ENCODE peak calls at places on chromosomes 16 and 17, in nine cellular contexts. F is neural progenitor cell; R is effector memory CD4-positive, alpha-beta T cell; U is stomach; V is CD8-positive, alpha-beta T cell; L is heart left ventricle; H is IMR-90; Q is PC-3; I is left ventricle myocardium inferior. B is an unnamed sample.

GRCh38 chr16:16008666-16009065 is 59.2 kb downstream of the ABCC1 start:
- DNase-seq in L (no peak), R (no peak), V (no peak), H (no peak), F (no peak), U (no peak), Q (no peak), I (no peak), B (no peak)

GRCh38 chr17:34519286-34519685 is 60.1 kb upstream of the TMEM132E start:
- DNase-seq in U (no peak), F (peak; percentile 86), L (no peak), Q (no peak), H (no peak), I (no peak), R (no peak), V (no peak), B (no peak)

GRCh38 chr16:84117482-84117843 is 721 bp upstream of the MBTPS1 start:
- DNase-seq in R (no peak), V (no peak), L (no peak), H (peak; percentile 31), F (peak; percentile 58), U (no peak), Q (peak; percentile 7), I (no peak), B (no peak)

GRCh38 chr17:8776861-8777260 is 18.5 kb upstream of the SPDYE4 start:
- DNase-seq in R (no peak), L (no peak), H (no peak), I (no peak), Q (no peak), U (no peak), V (no peak), F (no peak), B (no peak)

GRCh38 chr16:23140082-23140481 is 9.2 kb downstream of the USP31 start:
- DNase-seq in V (no peak), H (no peak), Q (no peak), R (no peak), L (no peak), F (no peak), I (no peak), U (no peak), B (no peak)

GRCh38 chr17:71500761-71501555 is 619.9 kb upstream of the SOX9 start:
- DNase-seq in V (no peak), Q (peak; percentile 11), L (no peak), H (no peak), R (no peak), U (no peak), F (no peak), I (no peak), B (no peak)

GRCh38 chr17:30570191-30570590 is 93.0 kb downstream of the GOSR1 start:
- DNase-seq in F (no peak), V (no peak), I (no peak), H (no peak), R (no peak), L (no peak), Q (no peak), U (no peak), B (no peak)

GRCh38 chr17:55086635-55087058 is 118.1 kb downstream of the STXBP4 start:
- DNase-seq in F (no peak), L (no peak), R (no peak), V (no peak), I (no peak), Q (peak; percentile 91), U (no peak), H (peak; percentile 90), B (no peak)

GRCh38 chr16:3152022-3152272 is 17.1 kb downstream of the ZNF213 start:
- DNase-seq in Q (no peak), H (no peak), U (no peak), I (no peak), V (no peak), F (no peak), R (no peak), L (no peak), B (no peak)

GRCh38 chr16:56861756-56862155 is 3.3 kb upstream of the SLC12A3 start:
- DNase-seq in V (no peak), F (no peak), H (no peak), I (no peak), U (no peak), R (no peak), L (no peak), Q (no peak), B (no peak)

GRCh38 chr16:56858375-56858774 is 6.6 kb upstream of the SLC12A3 start:
- DNase-seq in H (no peak), I (no peak), L (no peak), R (no peak), Q (no peak), U (no peak), F (no peak), V (no peak), B (no peak)

GRCh38 chr16:56861092-56861610 is 3.9 kb upstream of the SLC12A3 start:
- DNase-seq in I (no peak), L (no peak), Q (no peak), V (no peak), R (no peak), U (no peak), H (no peak), F (peak; percentile 68), B (no peak)

GRCh38 chr16:56859636-56860035 is 5.4 kb upstream of the SLC12A3 start:
- DNase-seq in Q (no peak), U (no peak), L (no peak), F (no peak), V (no peak), I (no peak), R (no peak), H (no peak), B (no peak)

DNA sequence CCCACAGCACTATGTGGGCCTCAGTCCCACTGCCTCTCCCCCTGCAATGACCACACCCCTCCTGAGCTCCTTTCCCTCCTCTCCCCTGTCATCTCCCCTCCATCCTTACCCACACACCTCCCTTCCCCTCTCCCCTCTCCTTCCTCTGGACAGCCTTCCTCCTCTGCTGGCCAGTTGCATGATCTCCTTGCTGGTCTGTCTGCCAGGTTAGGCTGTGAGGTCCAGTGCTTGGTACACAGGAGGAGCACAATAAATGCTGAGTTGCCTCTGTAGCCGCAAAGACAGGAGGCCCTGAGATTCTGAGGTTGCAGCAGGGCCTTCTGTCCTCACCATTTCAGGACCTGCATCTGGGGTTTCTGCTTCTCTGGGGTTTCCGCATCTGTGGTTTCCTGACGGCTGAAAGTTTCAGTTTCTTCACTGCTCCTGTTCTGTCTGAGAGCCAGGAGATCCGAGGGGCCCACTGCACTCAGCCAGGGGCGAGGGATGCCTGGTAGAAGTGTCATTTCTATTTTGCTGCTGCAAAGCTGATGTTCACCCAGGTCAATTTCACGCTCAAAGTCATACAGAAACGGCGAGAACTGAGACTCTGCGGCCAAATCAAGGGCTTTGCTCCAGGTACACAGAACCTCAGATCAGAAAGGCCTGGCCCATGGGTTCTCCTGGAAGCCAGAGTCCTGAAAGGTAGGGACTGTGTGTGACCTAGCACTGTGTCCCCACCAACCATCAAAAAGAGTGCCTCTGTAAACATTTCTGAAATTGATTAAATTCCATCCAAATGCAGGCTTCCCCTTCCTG is 4.6 kb upstream of the SLC12A3 start:
- DNase-seq in L (no peak), R (no peak), V (peak; percentile 30), Q (no peak), F (no peak), I (no peak), H (no peak), U (no peak), B (no peak)
- H3K4me1 ChIP-seq in L (no peaks in the 10 kb centered on the region), R (peaks cover 27% of the 10 kb centered on the region), V (peaks cover 43% of the 10 kb centered on the region), Q (no peaks in the 10 kb centered on the region), F (peaks cover 23% of the 10 kb centered on the region), I (no peaks in the 10 kb centered on the region), H (no peaks in the 10 kb centered on the region), U (no peaks in the 10 kb centered on the region), B (no peaks in the 10 kb centered on the region)

DNA sequence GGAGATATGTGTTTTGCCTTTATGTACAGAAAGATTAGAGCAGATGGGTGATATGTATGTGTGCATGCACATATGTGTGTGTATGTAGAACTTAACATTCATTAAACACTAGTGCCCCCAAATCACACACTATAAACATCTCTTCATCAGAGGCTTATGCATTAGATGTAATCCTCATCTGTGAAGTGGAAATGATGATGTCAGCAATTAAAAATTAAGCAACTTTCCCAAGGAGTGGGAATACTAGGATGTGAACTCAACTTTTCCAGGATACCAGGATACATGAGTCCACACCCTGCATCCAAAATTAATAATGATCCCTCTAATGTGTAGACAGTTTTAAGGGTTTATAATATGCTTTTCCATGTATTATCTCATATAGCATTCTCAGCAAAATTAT is 127.7 kb upstream of the ADAMTS18 start:
- DNase-seq in H (no peak), U (no peak), I (no peak), V (no peak), F (no peak), L (no peak), R (no peak), Q (no peak), B (no peak)
- H3K9me3 ChIP-seq in H (no peaks in the 10 kb centered on the region), U (no peaks in the 10 kb centered on the region), I (no peaks in the 10 kb centered on the region), V (no peaks in the 10 kb centered on the region), F (no peaks in the 10 kb centered on the region), L (no peaks in the 10 kb centered on the region), R (no peaks in the 10 kb centered on the region), Q (no peaks in the 10 kb centered on the region), B (no peaks in the 10 kb centered on the region)

DNA sequence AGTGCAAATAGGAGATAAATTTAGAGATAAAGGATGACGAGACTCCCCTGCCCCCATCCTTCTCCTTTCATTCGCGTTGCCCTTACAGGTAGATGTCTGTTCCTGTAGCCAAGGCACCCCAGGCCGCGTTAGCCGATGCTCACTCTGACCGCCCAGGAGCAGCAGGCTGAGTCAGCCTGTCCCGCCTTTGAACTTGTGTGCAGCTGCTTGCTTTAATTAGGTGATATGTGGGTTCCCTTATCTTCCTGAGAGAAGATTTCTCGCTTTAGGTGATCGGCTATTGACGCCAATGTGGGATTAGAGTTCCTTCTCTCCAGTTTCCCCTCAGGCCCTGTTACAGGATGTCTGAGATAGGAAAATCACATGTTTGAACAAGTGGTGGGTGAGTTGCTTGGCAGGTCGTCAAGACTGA is 119.5 kb downstream of the MSI2 start:
- DNase-seq in R (no peak), L (no peak), F (no peak), V (no peak), H (no peak), U (no peak), I (no peak), Q (no peak), B (no peak)
- H3K27ac ChIP-seq in R (no peak overlapping the region), L (no peak overlapping the region), F (no peak overlapping the region), V (no peak overlapping the region), H (no peak overlapping the region), U (no peak overlapping the region), I (no peak overlapping the region), Q (no peak overlapping the region), B (no peak overlapping the region)

DNA sequence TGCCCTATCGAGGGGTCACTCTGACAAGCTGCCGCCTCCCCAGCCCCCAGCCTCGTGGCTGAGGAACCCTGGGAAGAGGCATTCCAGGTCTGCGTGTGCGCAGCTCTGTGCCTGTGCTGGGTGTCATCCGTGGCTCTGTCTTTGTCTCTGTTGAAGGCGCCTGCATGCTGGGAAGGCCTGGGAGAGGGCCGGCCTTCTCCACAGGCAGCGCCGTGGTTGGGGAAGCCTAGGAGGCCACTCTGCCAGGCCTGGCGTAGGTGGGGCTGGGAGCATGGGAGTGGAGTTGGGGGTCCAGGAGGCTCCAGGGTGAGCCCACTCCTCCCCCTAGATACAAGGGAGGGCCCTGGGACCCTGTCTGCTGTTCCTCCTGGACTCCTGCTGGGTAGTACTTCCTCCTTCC is 3.3 kb downstream of the NHERF2 start:
- DNase-seq in R (no peak), I (no peak), U (no peak), V (no peak), F (no peak), L (no peak), H (no peak), Q (no peak), B (no peak)
- H3K4me1 ChIP-seq in R (peaks cover 7% of the 10 kb centered on the region), I (peaks cover 78% of the 10 kb centered on the region), U (peaks cover 73% of the 10 kb centered on the region), V (peaks cover 6% of the 10 kb centered on the region), F (peaks cover 6% of the 10 kb centered on the region), L (peaks cover 20% of the 10 kb centered on the region), H (peaks cover 38% of the 10 kb centered on the region), Q (peaks cover 37% of the 10 kb centered on the region), B (peaks cover 46% of the 10 kb centered on the region)

GRCh38 chr17:83148317-83149044 is 69.1 kb downstream of the METRNL start:
- DNase-seq in Q (no peak), F (no peak), I (no peak), H (no peak), L (no peak), R (no peak), V (no peak), U (no peak), B (no peak)
- H3K9me3 ChIP-seq in Q (no peaks in the 10 kb centered on the region), F (no peaks in the 10 kb centered on the region), I (no peaks in the 10 kb centered on the region), H (peaks cover 5% of the 10 kb centered on the region), L (no peaks in the 10 kb centered on the region), R (no peaks in the 10 kb centered on the region), V (no peaks in the 10 kb centered on the region), U (no peaks in the 10 kb centered on the region), B (no peaks in the 10 kb centered on the region)

B was measured in adrenal gland.